ENCODE peak calls at places on chromosomes 5 and 9, in eight cellular contexts. S is CD8-positive, alpha-beta T cell; W is heart left ventricle; T is mucosa of descending colon; M is DND-41; G is H9; X is pancreas; D is IMR-90. C is an unnamed sample.

GRCh38 chr9:120894404-120895226 is 17.6 kb upstream of the PHF19 start:
- DNase-seq in X (no peak), S (no peak), T (no peak), W (no peak), G (peak; percentile 58), D (no peak), M (no peak), C (no peak)

GRCh38 chr9:37497320-37497719 is 11.6 kb downstream of the POLR1E start:
- DNase-seq in S (no peak), W (no peak), X (no peak), G (no peak), D (no peak), T (no peak), M (no peak), C (no peak)

GRCh38 chr5:88734191-88734640 is 148.8 kb downstream of the MEF2C start:
- DNase-seq in D (no peak), X (no peak), G (no peak), S (no peak), W (no peak), T (peak; percentile 32), M (no peak), C (no peak)

GRCh38 chr9:120925535-120926396 is 830 bp downstream of the TRAF1 start:
- DNase-seq in X (no peak), S (peak; percentile 73), M (no peak), D (peak; percentile 99), G (no peak), T (peak; percentile 28), W (no peak), C (no peak)

GRCh38 chr5:10762776-10763500 is 1.9 kb upstream of the DAP start:
- DNase-seq in X (no peak), T (peak; percentile 28), S (no peak), D (peak; percentile 62), M (no peak), G (no peak), W (no peak), C (no peak)

GRCh38 chr5:122858451-122858850 is 13.0 kb downstream of the SNX24 start:
- DNase-seq in M (no peak), S (no peak), T (peak; percentile 51), W (no peak), D (no peak), X (no peak), G (no peak), C (no peak)

GRCh38 chr9:131257266-131258025 is 18.9 kb downstream of the FAM78A start:
- DNase-seq in T (no peak), M (peak; percentile 51), W (peak; percentile 17), S (no peak), X (no peak), D (no peak), G (no peak), C (no peak)

GRCh38 chr5:35229076-35230042 is 928 bp downstream of the PRLR start:
- DNase-seq in D (no peak), W (no peak), M (no peak), S (no peak), X (peak; percentile 81), T (peak; percentile 64), G (peak; percentile 86), C (peak; percentile 78)

GRCh38 chr9:23683476-23684095 is 142.5 kb downstream of the ELAVL2 start:
- DNase-seq in X (no peak), W (no peak), G (no peak), D (no peak), M (no peak), S (no peak), T (no peak), C (no peak)

GRCh38 chr9:30796806-30797205 is 1587.6 kb upstream of the ACO1 start:
- DNase-seq in W (no peak), D (no peak), T (no peak), X (no peak), S (no peak), G (no peak), M (no peak), C (no peak)

GRCh38 chr5:80656425-80656824 is 1.6 kb upstream of the DHFR start:
- DNase-seq in D (peak; percentile 52), G (no peak), X (no peak), M (no peak), W (no peak), S (no peak), T (no peak), C (no peak)

GRCh38 chr5:147481857-147482256 is 28.0 kb downstream of the DPYSL3 start:
- DNase-seq in X (no peak), M (no peak), G (no peak), W (no peak), T (no peak), D (peak; percentile 78), S (no peak), C (no peak)

GRCh38 chr5:76626738-76627137 is 3.5 kb upstream of the F2RL2 start:
- DNase-seq in M (no peak), X (no peak), D (no peak), W (no peak), T (no peak), S (no peak), G (no peak), C (no peak)

GRCh38 chr5:133245191-133246052 is 193.6 kb downstream of the HSPA4 start:
- DNase-seq in T (no peak), X (no peak), W (no peak), S (no peak), M (peak; percentile 79), D (peak; percentile 99), G (no peak), C (no peak)

DNA sequence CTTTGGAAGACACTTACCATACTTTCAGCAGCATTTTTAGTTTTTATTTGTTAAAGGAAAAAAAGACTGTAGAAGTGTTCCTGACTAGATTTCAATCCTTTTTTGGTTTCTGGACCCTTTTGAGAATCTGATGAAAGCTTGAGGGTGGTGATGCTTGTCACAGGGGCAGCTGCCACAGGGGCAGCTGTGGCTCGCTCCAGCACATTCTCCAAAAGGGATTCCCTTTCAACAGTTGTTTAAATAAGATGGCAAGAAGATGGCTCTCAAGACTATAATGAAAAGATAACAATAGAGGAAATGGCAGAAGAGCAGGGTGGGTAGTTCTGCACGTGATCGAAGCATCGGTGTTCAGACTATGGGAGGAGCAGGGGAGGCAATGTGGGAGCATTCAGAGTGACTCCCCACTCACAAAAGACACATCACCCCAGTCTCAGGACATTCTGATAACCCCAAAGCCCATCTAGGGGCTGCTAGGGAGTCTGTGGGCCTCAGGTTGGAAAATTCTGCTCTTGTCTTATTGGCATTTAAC is 46.5 kb upstream of the TNFAIP8 start:
- DNase-seq in D (no peak), X (no peak), S (no peak), G (no peak), W (no peak), M (peak; percentile 68), T (no peak), C (no peak)
- H3K4me1 ChIP-seq in D (peaks cover 7% of the 10 kb centered on the region), X (no peaks in the 10 kb centered on the region), S (peaks cover 97% of the 10 kb centered on the region), G (no peaks in the 10 kb centered on the region), W (no peaks in the 10 kb centered on the region), M (peaks cover 99% of the 10 kb centered on the region), T (no peaks in the 10 kb centered on the region), C (no peaks in the 10 kb centered on the region)

GRCh38 chr5:142871880-142872200 is 101.7 kb downstream of the ARHGAP26 start:
- DNase-seq in G (no peak), S (no peak), T (no peak), W (peak; percentile 45), M (no peak), D (peak; percentile 29), X (no peak), C (no peak)

GRCh38 chr5:142872217-142872616 is 102.0 kb downstream of the ARHGAP26 start:
- DNase-seq in D (no peak), W (no peak), M (no peak), X (no peak), G (no peak), S (no peak), T (no peak), C (no peak)

GRCh38 chr5:142870552-142870951 is 100.4 kb downstream of the ARHGAP26 start:
- DNase-seq in W (no peak), G (no peak), T (no peak), M (no peak), X (no peak), D (no peak), S (no peak), C (no peak)

GRCh38 chr5:142869883-142870282 is 99.7 kb downstream of the ARHGAP26 start:
- DNase-seq in W (peak; percentile 40), X (no peak), D (peak; percentile 11), M (no peak), G (no peak), S (no peak), T (peak; percentile 58), C (no peak)

DNA sequence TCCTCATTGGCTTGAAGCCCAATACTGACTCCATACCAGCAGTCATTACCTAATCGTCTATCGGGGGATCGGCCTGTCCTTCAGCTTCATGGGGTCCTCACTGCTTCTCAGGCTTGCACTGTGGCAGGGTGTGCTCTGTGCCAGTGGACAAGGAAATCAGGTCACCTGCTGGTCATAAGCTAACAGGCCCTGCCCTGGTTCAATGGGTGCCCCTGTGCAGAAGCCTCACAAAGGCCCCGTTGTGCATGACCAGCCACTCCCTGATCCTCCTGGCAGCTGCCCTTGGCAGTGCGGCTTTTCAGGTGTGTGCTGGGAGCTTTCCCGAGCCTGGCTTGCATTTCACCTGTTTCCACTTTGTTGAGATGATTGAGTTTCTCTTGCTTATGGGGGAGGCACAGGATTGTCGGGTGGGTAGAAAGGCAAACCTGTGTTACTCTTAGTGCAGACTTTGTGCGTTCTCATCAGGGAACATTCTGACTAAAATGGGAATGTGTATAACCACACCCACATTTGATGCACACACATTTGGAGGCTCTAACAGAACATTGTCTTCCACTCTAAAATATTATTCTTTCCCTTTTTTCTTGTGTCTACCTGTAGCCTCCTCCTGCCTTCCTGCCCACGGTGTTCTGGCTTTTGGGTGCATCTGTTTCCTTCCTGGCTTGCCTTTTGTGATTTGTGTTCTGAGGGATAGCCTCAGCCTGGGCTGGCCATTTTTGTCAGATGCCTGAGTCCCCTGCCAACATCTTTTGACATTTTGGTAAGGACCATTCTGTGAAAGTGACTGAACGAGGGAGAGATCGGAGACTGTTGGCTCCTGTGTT is 101.1 kb downstream of the ARHGAP26 start:
- DNase-seq in D (no peak), M (no peak), X (peak; percentile 85), W (no peak), T (peak; percentile 68), S (no peak), G (no peak), C (no peak)
- H3K4me1 ChIP-seq in D (peaks cover 4% of the 10 kb centered on the region), M (peaks cover 9% of the 10 kb centered on the region), X (peaks cover 34% of the 10 kb centered on the region), W (peaks cover 9% of the 10 kb centered on the region), T (peaks cover 52% of the 10 kb centered on the region), S (peaks cover 9% of the 10 kb centered on the region), G (peaks cover 4% of the 10 kb centered on the region), C (no peaks in the 10 kb centered on the region)

DNA sequence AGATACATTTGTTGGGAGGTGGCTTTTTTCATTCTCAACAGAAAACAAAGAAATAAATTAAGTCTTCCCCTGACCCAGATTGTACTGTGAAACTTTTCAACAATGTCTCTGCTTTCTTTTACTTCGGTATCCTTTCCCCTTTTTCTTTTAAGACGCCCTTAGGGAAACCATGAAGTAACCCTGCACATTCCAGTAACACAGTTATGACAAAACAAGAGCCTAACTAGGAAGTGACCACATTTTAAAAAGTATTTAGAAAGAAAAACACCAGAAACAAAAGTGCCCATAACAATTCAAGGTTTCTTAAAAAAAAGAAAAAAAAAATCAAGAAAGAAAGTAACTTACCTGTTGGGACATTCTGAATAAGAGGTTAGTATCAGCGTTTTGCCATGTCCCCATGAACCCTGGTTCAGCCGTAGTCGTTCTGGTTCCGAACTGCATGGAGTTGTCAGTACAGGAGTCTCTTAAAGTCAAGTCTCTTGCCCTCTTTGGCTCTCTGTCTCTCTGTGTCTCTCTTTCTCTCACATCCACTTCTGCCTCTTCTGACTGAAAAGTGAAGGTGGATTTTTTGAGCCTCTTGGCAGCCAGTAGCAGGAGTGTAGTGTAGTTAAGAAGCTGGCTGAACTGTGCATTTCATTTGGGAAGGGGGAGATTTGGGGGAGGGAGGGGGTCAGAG is 142.9 kb downstream of the BNC2 start:
- DNase-seq in T (no peak), S (no peak), G (no peak), W (no peak), D (peak; percentile 39), X (no peak), M (no peak), C (no peak)
- H3K4me1 ChIP-seq in T (no peaks in the 10 kb centered on the region), S (no peaks in the 10 kb centered on the region), G (peaks cover 12% of the 10 kb centered on the region), W (no peaks in the 10 kb centered on the region), D (peaks cover 10% of the 10 kb centered on the region), X (no peaks in the 10 kb centered on the region), M (no peaks in the 10 kb centered on the region), C (peaks cover 10% of the 10 kb centered on the region)

GRCh38 chr9:16033921-16034320 is 481.1 kb downstream of the CCDC171 start:
- DNase-seq in T (no peak), M (no peak), G (no peak), W (no peak), D (no peak), X (no peak), S (no peak), C (no peak)
- H3K4me1 ChIP-seq in T (no peaks in the 10 kb centered on the region), M (peaks cover 44% of the 10 kb centered on the region), G (peaks cover under 1% of the 10 kb centered on the region), W (no peaks in the 10 kb centered on the region), D (peaks cover 12% of the 10 kb centered on the region), X (no peaks in the 10 kb centered on the region), S (no peaks in the 10 kb centered on the region), C (no peaks in the 10 kb centered on the region)

C was measured in right lobe of liver.